ENCODE peak calls at places on chromosomes 3 and 15, in four cellular contexts. V is tibial artery, R is neural progenitor cell, A is testis. Y is an unnamed sample. For H3K4me1, the result is how much of the 10 kb centered on the place peaks cover.

GRCh38 chr3:119969759-119970158 is 124.5 kb downstream of the GSK3B start:
- DNase-seq in V (no peak), A (no peak), R (no peak), Y (no peak)

GRCh38 chr15:58179741-58180381 is 41.7 kb downstream of the AQP9 start:
- DNase-seq in A (no peak), V (no peak), R (no peak), Y (no peak)

GRCh38 chr3:71400986-71401451 is 182.5 kb downstream of the FOXP1 start:
- DNase-seq in V (no peak), A (no peak), R (no peak), Y (no peak)

GRCh38 chr3:123303976-123304560 is 102.3 kb downstream of the SEC22A start:
- DNase-seq in A (no peak), V (no peak), R (no peak), Y (no peak)

GRCh38 chr15:88992216-88992615 is 79.0 kb upstream of the MFGE8 start:
- DNase-seq in V (no peak), A (no peak), R (no peak), Y (no peak)

GRCh38 chr3:9911863-9912262 is 5.0 kb upstream of the IL17RC start:
- DNase-seq in R (no peak), A (no peak), V (no peak), Y (no peak)

GRCh38 chr15:75620776-75621536 is 4.6 kb downstream of the SNUPN start:
- DNase-seq in A (peak), R (no peak), V (peak), Y (peak)

GRCh38 chr3:138336454-138336853 is 6.8 kb upstream of the NME9 start:
- DNase-seq in R (no peak), A (no peak), V (no peak), Y (no peak)

GRCh38 chr3:23948761-23949160 is 3.7 kb downstream of the NR1D2 start:
- DNase-seq in V (no peak), R (no peak), A (no peak), Y (no peak)

GRCh38 chr15:68614621-68615035 is 35.8 kb downstream of the CORO2B start:
- DNase-seq in A (peak), R (peak), V (no peak), Y (no peak)

GRCh38 chr3:50211930-50212329 is 6.9 kb downstream of the SLC38A3 start:
- DNase-seq in V (no peak), R (no peak), A (no peak), Y (no peak)

GRCh38 chr3:66463734-66464511 is 36.9 kb downstream of the LRIG1 start:
- DNase-seq in R (no peak), A (no peak), V (no peak), Y (no peak)

GRCh38 chr3:173553635-173554280 is 156.2 kb downstream of the NLGN1 start:
- DNase-seq in V (no peak), A (peak), R (peak), Y (no peak)

GRCh38 chr3:29850641-29851040 is 569.8 kb downstream of the RBMS3 start:
- DNase-seq in R (peak), V (no peak), A (no peak), Y (no peak)

GRCh38 chr3:155110021-155110420 is 29.9 kb downstream of the MME start:
- DNase-seq in V (no peak), A (no peak), R (no peak), Y (no peak)
- H3K4me1 ChIP-seq in V (under half), A (under half), R (under half), Y (under half)

DNA sequence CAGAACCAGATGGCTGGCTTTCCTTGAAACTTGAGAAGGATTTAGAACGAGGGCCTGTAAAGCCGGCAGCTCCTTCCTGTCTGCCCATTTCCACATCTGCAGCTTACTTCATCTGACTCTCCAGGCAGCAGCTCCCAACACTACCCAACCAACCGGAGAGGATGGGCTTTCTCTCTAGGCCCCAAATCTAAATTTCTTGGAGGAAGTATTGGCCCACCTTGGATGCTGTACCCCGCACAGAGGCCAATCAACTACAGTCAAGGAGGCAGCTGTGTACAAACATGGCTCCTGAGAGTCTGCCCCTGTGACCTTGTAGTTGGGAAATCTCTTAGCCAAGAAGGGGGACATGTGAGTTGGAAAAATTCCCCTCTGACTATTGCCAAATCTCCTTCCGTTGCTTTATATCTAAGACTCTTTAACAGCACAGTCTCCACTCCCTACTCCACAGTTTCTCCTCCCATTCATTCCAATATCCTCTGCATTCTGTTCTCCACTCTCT is 8.0 kb upstream of the ACAP2 start:
- DNase-seq in V (no peak), A (peak), R (no peak), Y (no peak)
- H3K4me3 ChIP-seq in V (no peak), A (no peak), R (no peak), Y (no peak)

DNA sequence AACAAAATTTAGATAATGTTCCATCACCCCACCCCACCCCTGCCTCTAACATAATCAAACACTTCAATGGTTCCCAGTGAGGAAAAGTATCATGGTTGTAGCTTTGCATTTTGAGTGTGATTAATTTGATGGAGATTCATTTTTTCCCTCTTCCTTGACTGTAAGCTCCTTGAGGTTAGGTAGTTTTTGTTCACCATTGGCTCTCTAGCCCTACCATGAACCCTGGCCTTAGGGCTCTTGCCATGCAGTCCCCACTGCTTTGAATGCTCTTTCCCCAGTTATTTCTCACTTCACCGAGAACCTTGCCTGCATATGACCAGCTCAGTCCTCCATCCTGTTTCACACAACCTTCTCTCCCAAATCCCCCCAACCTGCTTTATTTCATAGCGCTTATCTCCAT is 5.0 kb upstream of the MBNL1 start:
- DNase-seq in V (no peak), A (no peak), R (no peak), Y (no peak)
- H3K4me1 ChIP-seq in V (under half), A (under half), R (under half), Y (under half)

GRCh38 chr3:147367676-147368075 is 38.7 kb downstream of the ZIC4 start:
- DNase-seq in A (no peak), R (no peak), V (no peak), Y (no peak)

GRCh38 chr3:147369231-147369630 is 37.1 kb downstream of the ZIC4 start:
- DNase-seq in R (no peak), V (no peak), A (no peak), Y (no peak)

GRCh38 chr3:147369671-147370123 is 36.6 kb downstream of the ZIC4 start:
- DNase-seq in A (no peak), V (no peak), R (peak), Y (no peak)

GRCh38 chr3:147368151-147368550 is 38.2 kb downstream of the ZIC4 start:
- DNase-seq in R (no peak), V (no peak), A (no peak), Y (no peak)

GRCh38 chr3:147368561-147369151 is 37.7 kb downstream of the ZIC4 start:
- DNase-seq in A (no peak), V (no peak), R (peak), Y (no peak)
- H3K4me3 ChIP-seq in A (no peak), V (no peak), R (no peak), Y (no peak)